ENCODE peak calls at places on chromosomes 2 and 18, in four cellular contexts. I is effector memory CD4-positive, alpha-beta T cell; P is mucosa of descending colon; A is cardiac muscle cell. J is an unnamed sample.

GRCh38 chr2:95300391-95300938 is 3.3 kb downstream of the KCNIP3 start:
- DNase-seq in A (no peak), I (no peak), P (no peak), J (no peak)

GRCh38 chr2:28172114-28172898 is 220.4 kb upstream of the FOSL2 start:
- DNase-seq in I (no peak), P (no peak), A (peak; percentile 16), J (no peak)

GRCh38 chr2:228602277-228602676 is 420.8 kb upstream of the SPHKAP start:
- DNase-seq in P (no peak), A (no peak), I (no peak), J (no peak)

GRCh38 chr2:112314856-112315255 is 39.5 kb downstream of the ZC3H6 start:
- DNase-seq in P (no peak), I (no peak), A (peak; percentile 21), J (no peak)

GRCh38 chr2:143873886-143874285 is 646.0 kb downstream of the ZEB2 start:
- DNase-seq in A (no peak), P (no peak), I (no peak), J (no peak)

GRCh38 chr2:137190411-137191190 is 425.3 kb downstream of the THSD7B start:
- DNase-seq in I (no peak), P (no peak), A (no peak), J (no peak)

GRCh38 chr18:25604231-25604908 is 252.4 kb upstream of the ZNF521 start:
- DNase-seq in P (no peak), I (no peak), A (no peak), J (no peak)

GRCh38 chr18:35460719-35461118 is 37.0 kb downstream of the INO80C start:
- DNase-seq in A (peak; percentile 23), I (no peak), P (no peak), J (no peak)

GRCh38 chr18:26425148-26425531 is 123.2 kb downstream of the KCTD1 start:
- DNase-seq in A (peak; percentile 44), I (no peak), P (no peak), J (no peak)

GRCh38 chr2:15622614-15623480 is 31.2 kb downstream of the DDX1 start:
- DNase-seq in A (no peak), I (no peak), P (no peak), J (no peak)

GRCh38 chr18:46134920-46135675 is 30.9 kb downstream of the HAUS1 start:
- DNase-seq in I (no peak), A (no peak), P (no peak), J (no peak)

GRCh38 chr2:8761529-8762164 is 75.8 kb downstream of the KIDINS220 start:
- DNase-seq in A (peak; percentile 65), P (no peak), I (no peak), J (peak; percentile 3)

GRCh38 chr2:166375205-166375735 is 474 bp downstream of the SCN9A start:
- DNase-seq in A (peak; percentile 16), I (no peak), P (no peak), J (no peak)

GRCh38 chr2:173090291-173090877 is 14.7 kb downstream of the MAP3K20 start:
- DNase-seq in A (peak; percentile 38), I (no peak), P (no peak), J (no peak)
- H3K4me3 ChIP-seq in A (no peak overlapping the region), I (no peak overlapping the region), P (no peak overlapping the region), J (no peak overlapping the region)

GRCh38 chr2:128524183-128524582 is 205.5 kb upstream of the HS6ST1 start:
- DNase-seq in I (no peak), A (no peak), P (no peak), J (no peak)
- H3K4me1 ChIP-seq in I (no peaks in the 10 kb centered on the region), A (no peaks in the 10 kb centered on the region), P (no peaks in the 10 kb centered on the region), J (no peaks in the 10 kb centered on the region)

GRCh38 chr2:237471457-237472186 is 15.4 kb upstream of the MLPH start:
- DNase-seq in P (no peak), A (peak; percentile 58), I (no peak), J (no peak)
- H3K4me3 ChIP-seq in P (no peak overlapping the region), A (no peak overlapping the region), I (no peak overlapping the region), J (no peak overlapping the region)

GRCh38 chr2:238899386-238899785 is 51.5 kb downstream of the TWIST2 start:
- DNase-seq in P (no peak), A (no peak), I (no peak), J (no peak)

GRCh38 chr2:238902285-238902684 is 54.4 kb downstream of the TWIST2 start:
- DNase-seq in P (no peak), I (no peak), A (no peak), J (no peak)

GRCh38 chr2:238901461-238902057 is 53.7 kb downstream of the TWIST2 start:
- DNase-seq in I (no peak), P (no peak), A (no peak), J (no peak)

GRCh38 chr2:238898534-238899281 is 50.8 kb downstream of the TWIST2 start:
- DNase-seq in A (no peak), I (no peak), P (no peak), J (no peak)

GRCh38 chr2:238900511-238900910 is 52.6 kb downstream of the TWIST2 start:
- DNase-seq in P (no peak), I (no peak), A (peak; percentile 63), J (no peak)
- H3K4me1 ChIP-seq in P (peaks cover under 1% of the 10 kb centered on the region), I (no peaks in the 10 kb centered on the region), A (no peaks in the 10 kb centered on the region), J (no peaks in the 10 kb centered on the region)

GRCh38 chr2:179592167-179592936 is 269.1 kb downstream of the ZNF385B start:
- DNase-seq in P (no peak), A (no peak), I (no peak), J (no peak)

GRCh38 chr2:179593323-179593722 is 268.1 kb downstream of the ZNF385B start:
- DNase-seq in I (no peak), P (no peak), A (no peak), J (no peak)

GRCh38 chr2:179596018-179596417 is 265.4 kb downstream of the ZNF385B start:
- DNase-seq in P (no peak), A (peak; percentile 67), I (no peak), J (no peak)

GRCh38 chr2:179595284-179595683 is 266.1 kb downstream of the ZNF385B start:
- DNase-seq in P (no peak), A (no peak), I (no peak), J (no peak)

GRCh38 chr2:179594268-179595112 is 266.9 kb downstream of the ZNF385B start:
- DNase-seq in I (no peak), A (no peak), P (no peak), J (no peak)
- H3K4me3 ChIP-seq in I (no peak overlapping the region), A (no peak overlapping the region), P (no peak overlapping the region), J (no peak overlapping the region)

DNA sequence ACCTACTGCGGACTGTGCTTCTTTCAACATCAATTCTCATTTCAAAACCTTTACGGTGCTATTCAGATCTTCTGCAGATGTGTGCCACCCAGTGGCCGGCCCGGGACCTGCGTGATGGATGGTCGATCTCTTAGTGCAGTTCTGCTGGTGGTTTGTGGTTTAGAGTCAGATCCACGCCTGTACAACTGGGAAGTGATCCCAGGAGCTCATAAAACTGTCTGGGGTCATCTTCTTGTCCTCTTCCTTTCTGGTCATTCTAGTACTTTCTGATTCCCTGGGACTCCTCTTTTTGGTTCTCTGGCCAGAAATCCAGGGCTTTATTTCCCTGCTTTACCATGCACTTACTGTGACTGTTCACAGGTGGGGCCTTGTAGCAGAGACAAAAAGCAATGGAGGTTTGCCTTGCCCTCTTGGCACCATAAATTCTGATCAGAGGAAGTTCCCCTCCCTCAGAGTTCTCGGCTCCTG is 15.8 kb upstream of the SELENOI start:
- DNase-seq in A (peak; percentile 85), I (peak; percentile 41), P (peak; percentile 84), J (peak; percentile 73)
- H3K4me1 ChIP-seq in A (no peaks in the 10 kb centered on the region), I (no peaks in the 10 kb centered on the region), P (no peaks in the 10 kb centered on the region), J (peaks cover 8% of the 10 kb centered on the region)

DNA sequence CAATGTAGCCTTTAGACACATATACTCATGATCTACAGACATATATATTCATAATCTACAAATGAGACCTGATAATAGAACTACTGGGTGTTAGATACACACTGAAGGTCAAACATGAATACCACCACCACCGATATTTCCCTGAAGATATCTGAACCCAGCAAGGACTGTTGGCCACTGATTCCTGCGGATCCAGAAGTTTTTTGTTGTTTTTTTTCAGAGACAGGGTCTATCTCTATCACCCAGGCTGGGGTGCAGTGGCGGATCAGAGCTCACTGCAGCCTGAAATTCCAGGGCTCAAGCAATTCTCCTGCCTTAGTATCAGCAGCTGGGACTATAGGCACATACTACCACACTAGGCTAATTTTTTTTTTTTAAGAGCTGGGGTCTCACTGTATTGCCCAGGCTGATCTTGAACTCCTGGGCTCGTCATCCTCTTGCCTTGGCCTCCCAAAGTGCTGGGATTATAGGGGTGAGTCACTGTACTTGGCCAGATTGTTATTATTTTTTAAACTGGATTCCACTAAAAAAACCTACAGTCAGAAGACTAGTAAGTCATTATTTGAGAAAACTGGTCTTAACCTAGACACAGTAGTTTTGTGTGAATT is 1.8 kb downstream of the METTL5 start:
- DNase-seq in P (no peak), A (no peak), I (no peak), J (no peak)
- H3K4me3 ChIP-seq in P (no peak overlapping the region), A (peak overlapping the region; percentile 68), I (no peak overlapping the region), J (no peak overlapping the region)

GRCh38 chr18:6561893-6562292 is 147.2 kb upstream of the L3MBTL4 start:
- DNase-seq in I (no peak), P (no peak), A (no peak), J (no peak)
- H3K4me1 ChIP-seq in I (no peaks in the 10 kb centered on the region), P (no peaks in the 10 kb centered on the region), A (peaks cover 37% of the 10 kb centered on the region), J (no peaks in the 10 kb centered on the region)

J was measured in CD4-positive, alpha-beta memory T cell.